ENCODE peak calls at places on chromosomes 4 and X, in nine cellular contexts. C is mesendoderm; L is IMR-90; T is suprapubic skin; F is A673; Q is CD4-positive, CD25-positive, alpha-beta regulatory T cell; I is DND-41; A is CD8-positive, alpha-beta memory T cell; R is gastrocnemius medialis. S is an unnamed sample. For H3K36me3, the result is how much of the 10 kb centered on the place peaks cover.

GRCh38 chr4:153465145-153465544 is 1.0 kb upstream of the TMEM131L start:
- DNase-seq in C (no peak), L (no peak), T (no peak), F (peak), Q (no peak), I (no peak), A (no peak), R (no peak), S (no peak)

GRCh38 chrX:102765794-102766193 is 45.3 kb downstream of the GPRASP3 start:
- DNase-seq in C (no peak), L (peak), T (no peak), F (no peak), Q (no peak), I (no peak), A (no peak), R (no peak), S (peak)

GRCh38 chrX:18424482-18425198 is 768 bp upstream of the CDKL5 start:
- DNase-seq in C (peak), L (peak), T (no peak), F (peak), Q (peak), I (peak), A (no peak), R (no peak), S (peak)

GRCh38 chr4:130359537-130359936 is 1263.6 kb downstream of the C4orf33 start:
- DNase-seq in C (peak), L (peak), T (no peak), F (peak), Q (no peak), I (no peak), A (no peak), R (no peak), S (peak)

GRCh38 chrX:134580947-134581346 is 77.3 kb downstream of the PLAC1 start:
- DNase-seq in C (no peak), L (peak), T (no peak), F (no peak), Q (no peak), I (no peak), A (no peak), R (no peak), S (peak)

GRCh38 chrX:65587616-65588526 is 53.3 kb upstream of the LAS1L start:
- DNase-seq in C (no peak), L (peak), T (peak), F (peak), Q (no peak), I (no peak), A (no peak), R (peak), S (peak)

GRCh38 chr4:159041058-159042034 is 61.5 kb upstream of the RAPGEF2 start:
- DNase-seq in C (no peak), L (no peak), T (no peak), F (no peak), Q (no peak), I (no peak), A (no peak), R (no peak), S (no peak)

GRCh38 chrX:130414800-130415199 is 13.0 kb downstream of the RBMX2 start:
- DNase-seq in C (no peak), L (no peak), T (no peak), F (no peak), Q (no peak), I (no peak), A (no peak), R (no peak), S (no peak)

GRCh38 chrX:51395807-51396728 is 63.4 kb downstream of the NUDT10 start:
- DNase-seq in C (peak), L (no peak), T (no peak), F (peak), Q (peak), I (no peak), A (peak), R (no peak), S (no peak)

GRCh38 chr4:102715057-102715456 is 45.7 kb downstream of the MANBA start:
- DNase-seq in C (peak), L (no peak), T (no peak), F (no peak), Q (no peak), I (no peak), A (no peak), R (no peak), S (no peak)

GRCh38 chr4:40575846-40576245 is 53.8 kb downstream of the RBM47 start:
- DNase-seq in C (peak), L (no peak), T (no peak), F (no peak), Q (no peak), I (no peak), A (no peak), R (no peak), S (no peak)

GRCh38 chr4:70518269-70518668 is at the start of gene AMTN:
- DNase-seq in C (no peak), L (no peak), T (no peak), F (no peak), Q (no peak), I (no peak), A (no peak), R (no peak), S (no peak)

GRCh38 chr4:95547708-95548471 is 883 bp downstream of the UNC5C start:
- DNase-seq in C (no peak), L (no peak), T (peak), F (no peak), Q (no peak), I (no peak), A (no peak), R (no peak), S (peak)

GRCh38 chrX:130145123-130145522 is 20.5 kb downstream of the AIFM1 start:
- DNase-seq in C (no peak), L (no peak), T (no peak), F (no peak), Q (no peak), I (no peak), A (no peak), R (no peak), S (no peak)

GRCh38 chrX:12974217-12974796 is 603 bp upstream of the TMSB4X start:
- DNase-seq in C (peak), L (peak), T (peak), F (peak), Q (no peak), I (peak), A (no peak), R (no peak), S (peak)

GRCh38 chr4:19791422-19792113 is 460.1 kb upstream of the SLIT2 start:
- DNase-seq in C (no peak), L (peak), T (no peak), F (peak), Q (no peak), I (no peak), A (no peak), R (no peak), S (no peak)

DNA sequence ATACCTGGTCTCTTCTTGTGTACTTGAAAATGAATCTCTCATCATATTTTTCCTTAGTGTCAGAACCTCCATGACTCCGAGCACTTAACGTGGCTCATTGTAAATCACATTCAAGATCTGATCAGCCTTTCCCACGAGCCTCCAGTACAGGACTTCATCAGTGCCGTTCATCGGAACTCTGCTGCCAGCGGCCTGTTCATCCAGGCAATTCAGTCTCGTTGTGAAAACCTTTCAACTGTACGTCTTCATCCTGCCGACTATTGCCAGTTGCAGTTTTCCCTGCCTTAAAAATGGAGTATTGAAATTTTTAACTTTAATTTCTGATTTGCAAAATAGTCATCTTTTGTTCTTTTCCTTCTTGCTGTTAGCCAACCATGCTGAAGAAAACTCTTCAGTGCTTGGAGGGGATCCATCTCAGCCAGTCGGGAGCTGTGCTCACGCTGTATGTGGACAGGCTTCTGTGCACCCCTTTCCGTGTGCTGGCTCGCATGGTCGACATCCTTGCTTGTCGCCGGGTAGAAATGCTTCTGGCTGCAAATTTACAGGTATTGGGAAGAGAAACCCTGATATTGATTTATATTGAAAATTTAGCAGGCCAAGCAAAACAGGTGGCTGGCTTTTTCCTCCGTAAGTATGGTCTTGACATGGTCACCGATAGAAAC is 42.4 kb upstream of the MSANTD1 start:
- DNase-seq in C (no peak), L (no peak), T (no peak), F (no peak), Q (no peak), I (no peak), A (no peak), R (no peak), S (no peak)
- H3K36me3 ChIP-seq in C (under half), L (under half), T (half or more), F (under half), Q (half or more), I (half or more), A (under half), R (under half), S (under half)

DNA sequence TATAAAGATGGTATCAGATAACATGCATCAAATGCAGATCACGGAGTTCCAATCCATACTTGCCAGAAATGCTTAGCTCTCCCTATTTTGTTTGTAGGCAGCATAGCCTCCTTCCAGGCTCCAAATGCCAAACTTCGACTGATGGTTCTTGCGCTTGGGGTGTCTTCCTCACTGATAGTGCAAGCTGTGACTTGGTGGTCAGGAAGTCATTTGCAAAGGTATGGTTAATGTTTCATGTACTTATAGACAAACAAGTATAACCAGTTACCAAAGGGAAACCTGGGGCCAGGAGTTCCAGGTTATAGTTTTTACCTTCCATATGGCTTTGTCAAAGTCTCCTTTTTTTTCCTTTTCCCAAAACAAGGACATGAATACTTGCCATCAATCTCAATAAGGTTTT is 5.3 kb downstream of the CWH43 start:
- DNase-seq in C (no peak), L (no peak), T (no peak), F (no peak), Q (no peak), I (no peak), A (no peak), R (no peak), S (no peak)
- H3K36me3 ChIP-seq in C (under half), L (under half), T (under half), F (under half), Q (under half), I (under half), A (under half), R (under half), S (under half)

GRCh38 chr4:81214144-81214517 is 891 bp downstream of the PRKG2 start:
- DNase-seq in C (no peak), L (no peak), T (no peak), F (no peak), Q (no peak), I (no peak), A (no peak), R (no peak), S (no peak)
- H3K36me3 ChIP-seq in C (under half), L (under half), T (under half), F (under half), Q (under half), I (under half), A (under half), R (under half), S (under half)

DNA sequence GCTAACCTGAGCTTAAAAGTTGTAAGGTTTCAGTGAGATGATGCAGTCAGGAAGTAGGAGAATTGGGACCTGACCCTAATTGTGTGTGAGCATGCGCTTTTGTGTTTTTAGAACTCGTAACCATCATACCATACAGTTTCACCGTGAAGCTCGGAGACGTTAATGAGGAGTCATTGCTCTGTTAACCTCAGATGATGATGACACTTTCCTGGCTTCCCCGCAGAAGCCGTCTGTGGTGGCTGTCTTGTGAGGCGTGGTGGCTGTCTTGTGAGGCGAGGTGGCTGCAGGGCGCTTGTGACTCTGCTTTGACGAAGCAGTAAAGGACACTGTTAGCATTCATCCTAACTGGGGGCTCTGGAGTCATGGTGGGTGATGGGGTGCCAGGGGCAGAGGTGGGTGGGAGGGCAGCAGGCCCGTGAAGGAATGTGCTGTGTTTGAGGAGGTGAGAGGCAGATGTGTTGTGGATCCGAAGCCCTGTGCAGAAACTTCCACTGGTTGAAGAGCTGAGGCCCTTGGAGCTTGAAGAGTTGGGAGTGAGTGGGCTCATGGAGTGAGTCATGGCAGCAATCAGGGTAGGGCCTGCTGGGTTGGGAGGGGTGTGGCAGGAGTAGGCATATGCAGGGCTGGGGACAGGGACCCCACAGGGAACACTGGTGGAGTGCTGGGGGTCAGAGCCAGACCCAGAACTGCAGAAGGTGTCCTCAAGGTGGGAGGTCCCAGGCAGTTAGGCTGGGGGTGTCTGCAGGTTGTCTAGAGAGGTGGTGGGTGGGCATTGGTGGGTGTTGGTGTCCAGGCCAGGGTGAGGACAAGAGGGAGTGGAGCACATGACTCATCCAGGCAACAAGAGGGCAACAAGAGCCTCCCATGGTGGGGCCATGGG is 57.4 kb downstream of the NSD2 start:
- DNase-seq in C (no peak), L (peak), T (no peak), F (peak), Q (no peak), I (no peak), A (no peak), R (no peak), S (no peak)
- H3K36me3 ChIP-seq in C (under half), L (under half), T (under half), F (half or more), Q (under half), I (half or more), A (under half), R (under half), S (under half)

GRCh38 chr4:78644744-78645330 is 93.3 kb downstream of the ANXA3 start:
- DNase-seq in C (peak), L (peak), T (no peak), F (peak), Q (peak), I (peak), A (peak), R (no peak), S (peak)
- H3K36me3 ChIP-seq in C (under half), L (under half), T (under half), F (under half), Q (under half), I (under half), A (under half), R (under half), S (under half)

GRCh38 chr4:150911326-150911725 is 103.8 kb downstream of the LRBA start:
- DNase-seq in C (no peak), L (no peak), T (no peak), F (no peak), Q (no peak), I (no peak), A (no peak), R (no peak), S (no peak)
- H3K36me3 ChIP-seq in C (under half), L (under half), T (under half), F (under half), Q (half or more), I (under half), A (under half), R (under half), S (under half)

GRCh38 chr4:48149971-48150370 is 15.9 kb upstream of the TXK start:
- DNase-seq in C (no peak), L (no peak), T (no peak), F (no peak), Q (no peak), I (no peak), A (no peak), R (no peak), S (no peak)
- H3K36me3 ChIP-seq in C (under half), L (under half), T (under half), F (under half), Q (under half), I (under half), A (under half), R (under half), S (under half)

GRCh38 chr4:163525982-163526381 is 31.5 kb downstream of the TMA16 start:
- DNase-seq in C (no peak), L (no peak), T (no peak), F (no peak), Q (no peak), I (no peak), A (no peak), R (no peak), S (no peak)

GRCh38 chr4:163528618-163529017 is 34.1 kb downstream of the TMA16 start:
- DNase-seq in C (no peak), L (no peak), T (no peak), F (no peak), Q (no peak), I (peak), A (no peak), R (no peak), S (no peak)

GRCh38 chr4:163527172-163527571 is 32.7 kb downstream of the TMA16 start:
- DNase-seq in C (no peak), L (no peak), T (no peak), F (no peak), Q (no peak), I (no peak), A (no peak), R (no peak), S (no peak)

GRCh38 chr4:163523791-163524365 is 29.4 kb downstream of the TMA16 start:
- DNase-seq in C (no peak), L (no peak), T (no peak), F (no peak), Q (no peak), I (no peak), A (no peak), R (no peak), S (peak)
- H3K36me3 ChIP-seq in C (under half), L (under half), T (half or more), F (half or more), Q (under half), I (half or more), A (under half), R (under half), S (half or more)

DNA sequence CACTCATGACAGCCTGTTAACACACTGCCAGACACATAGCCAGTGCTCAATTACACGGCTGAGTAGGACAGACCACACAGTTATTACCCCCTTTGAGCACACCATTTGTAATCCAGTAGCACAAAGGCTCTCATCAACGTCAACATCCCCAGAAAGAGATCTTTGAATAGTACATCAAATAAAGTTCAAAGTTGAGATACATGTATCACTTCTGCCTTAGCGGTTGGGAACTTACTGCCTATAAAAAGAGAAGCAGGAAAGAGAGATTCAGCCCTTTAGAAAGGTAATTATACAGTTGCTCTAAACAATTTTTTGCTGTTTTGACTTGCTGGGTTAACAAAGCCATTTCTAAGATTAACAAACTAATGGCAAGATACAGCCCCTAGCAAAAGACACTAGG is 16.2 kb downstream of the ANXA5 start:
- DNase-seq in C (no peak), L (no peak), T (no peak), F (no peak), Q (no peak), I (no peak), A (no peak), R (no peak), S (no peak)
- H3K36me3 ChIP-seq in C (under half), L (half or more), T (half or more), F (half or more), Q (half or more), I (under half), A (under half), R (half or more), S (half or more)

S was measured in adipocyte.